ENCODE peak calls at places on chromosomes 5 and 9, in nine cellular contexts. A is lung microvascular endothelial cell; F is smooth muscle cell of the brain vasculature; M is T-cell; G is fibroblast of pulmonary artery; W is stimulated activated naive B cell treated with anti-CD40 and anti-IgM and Interleukin-4, amounts not matched to agents 10 μg/mL and 1 μg/mL and 100 μg/mL, for 72 hours; T is anterior cingulate cortex; X is stimulated activated CD4-positive, alpha-beta T cell treated with anti-CD3 and anti-CD28 coated beads, TNF-alpha, amount 100 ng/mL, for 1 hour; R is pancreas. H is an unnamed sample.

GRCh38 chr5:72848474-72849428 is 32.3 kb downstream of the TNPO1 start:
- DNase-seq in R (peak; percentile 79), W (peak; percentile 41), X (peak; percentile 37), A (peak; percentile 48), T (no peak), M (peak; percentile 25), G (peak; percentile 46), F (no peak), H (peak; percentile 71)

GRCh38 chr9:19162956-19163355 is 35.7 kb upstream of the PLIN2 start:
- DNase-seq in G (peak; percentile 72), T (no peak), R (peak; percentile 22), A (no peak), F (no peak), W (no peak), X (no peak), M (no peak), H (no peak)

GRCh38 chr5:55597014-55597981 is 62.5 kb upstream of the PLPP1 start:
- DNase-seq in W (no peak), X (no peak), T (no peak), G (peak; percentile 77), R (no peak), A (peak; percentile 78), M (no peak), F (no peak), H (peak; percentile 60)

GRCh38 chr9:129250786-129251185 is 72.7 kb upstream of the IER5L start:
- DNase-seq in R (no peak), W (no peak), G (peak; percentile 26), M (no peak), A (no peak), X (no peak), T (no peak), F (no peak), H (no peak)

GRCh38 chr5:139399501-139400121 is 4.3 kb downstream of the SPATA24 start:
- DNase-seq in F (no peak), A (no peak), T (no peak), M (no peak), W (no peak), G (no peak), X (no peak), R (no peak), H (no peak)

GRCh38 chr9:18347381-18348084 is 126.4 kb upstream of the ADAMTSL1 start:
- DNase-seq in F (no peak), A (no peak), X (no peak), W (no peak), T (no peak), M (no peak), G (no peak), R (no peak), H (peak; percentile 71)

GRCh38 chr9:22026696-22027095 is 17.6 kb upstream of the CDKN2B start:
- DNase-seq in A (no peak), T (no peak), X (no peak), R (no peak), W (no peak), M (no peak), F (no peak), G (no peak), H (no peak)

GRCh38 chr5:119275873-119276214 is 80.0 kb upstream of the TNFAIP8 start:
- DNase-seq in M (no peak), T (no peak), W (peak; percentile 70), G (no peak), A (no peak), X (no peak), R (no peak), F (no peak), H (no peak)

GRCh38 chr9:73073337-73074175 is 78.1 kb upstream of the ANXA1 start:
- DNase-seq in M (no peak), A (peak; percentile 2), T (no peak), W (no peak), R (no peak), F (no peak), X (no peak), G (no peak), H (no peak)

GRCh38 chr5:117761190-117761589 is 1186.6 kb upstream of the SEMA6A start:
- DNase-seq in T (no peak), W (no peak), X (no peak), F (no peak), G (peak; percentile 3), R (no peak), M (no peak), A (no peak), H (no peak)

GRCh38 chr9:36532353-36532752 is 40.3 kb upstream of the MELK start:
- DNase-seq in R (no peak), A (no peak), T (no peak), X (no peak), W (no peak), G (no peak), M (no peak), F (no peak), H (no peak)

GRCh38 chr5:7251127-7251526 is 144.8 kb upstream of the ADCY2 start:
- DNase-seq in M (no peak), X (no peak), F (no peak), A (no peak), G (no peak), T (no peak), W (no peak), R (no peak), H (no peak)

GRCh38 chr5:77066191-77066590 is 20.9 kb downstream of the ZBED3 start:
- DNase-seq in X (no peak), F (no peak), W (no peak), T (no peak), G (no peak), M (no peak), A (no peak), R (no peak), H (no peak)

GRCh38 chr5:180787711-180788431 is 14.7 kb downstream of the MGAT1 start:
- DNase-seq in G (no peak), A (no peak), X (no peak), W (no peak), F (no peak), M (no peak), T (no peak), R (no peak), H (no peak)

GRCh38 chr9:132183134-132183533 is 21.3 kb downstream of the NTNG2 start:
- DNase-seq in G (no peak), A (no peak), F (no peak), W (no peak), M (no peak), T (no peak), R (no peak), X (no peak), H (no peak)

GRCh38 chr5:155019601-155020226 is 6.2 kb downstream of the KIF4B start:
- DNase-seq in G (no peak), F (no peak), A (no peak), X (no peak), R (no peak), T (no peak), M (no peak), W (no peak), H (no peak)

GRCh38 chr9:23581936-23582335 is 244.1 kb downstream of the ELAVL2 start:
- DNase-seq in R (no peak), G (no peak), M (no peak), F (no peak), A (no peak), T (no peak), X (no peak), W (no peak), H (no peak)

GRCh38 chr9:87119328-87119881 is 172.1 kb upstream of the GAS1 start:
- DNase-seq in R (no peak), A (peak; percentile 2), T (no peak), W (no peak), F (peak; percentile 79), X (no peak), M (no peak), G (peak; percentile 90), H (peak; percentile 59)

GRCh38 chr5:56734066-56734766 is 81.1 kb upstream of the MAP3K1 start:
- DNase-seq in A (no peak), W (no peak), G (no peak), M (no peak), F (no peak), R (no peak), T (no peak), X (no peak), H (no peak)

GRCh38 chr5:138035605-138036537 is 3.0 kb upstream of the FAM13B start:
- DNase-seq in R (no peak), A (peak; percentile 92), T (peak; percentile 6), X (peak; percentile 13), G (peak; percentile 93), W (peak; percentile 57), F (peak; percentile 57), M (peak; percentile 28), H (peak; percentile 60)

GRCh38 chr9:37404590-37404989 is 17.9 kb upstream of the GRHPR start:
- DNase-seq in M (no peak), G (no peak), T (no peak), A (no peak), F (no peak), W (no peak), X (no peak), R (no peak), H (no peak)

GRCh38 chr9:134297581-134297980 is 28.7 kb upstream of the RXRA start:
- DNase-seq in X (no peak), M (no peak), G (no peak), R (no peak), A (no peak), W (no peak), F (no peak), T (no peak), H (no peak)

GRCh38 chr5:6905883-6906282 is 192.7 kb downstream of the TENT4A start:
- DNase-seq in G (no peak), X (no peak), M (no peak), R (no peak), A (no peak), W (no peak), T (no peak), F (no peak), H (no peak)

GRCh38 chr9:116405321-116405720 is 251.7 kb downstream of the PAPPA start:
- DNase-seq in R (no peak), W (no peak), T (no peak), A (no peak), F (no peak), X (no peak), M (no peak), G (no peak), H (no peak)

GRCh38 chr5:168826292-168826725 is 247.1 kb upstream of the PANK3 start:
- DNase-seq in M (no peak), X (no peak), G (no peak), R (no peak), W (no peak), F (no peak), A (no peak), T (no peak), H (no peak)

GRCh38 chr5:123204224-123204623 is 115.2 kb downstream of the PRDM6 start:
- DNase-seq in A (no peak), M (no peak), X (no peak), F (no peak), G (no peak), T (no peak), W (no peak), R (no peak), H (no peak)

GRCh38 chr9:99824378-99825157 is 2.9 kb downstream of the NR4A3 start:
- DNase-seq in W (peak; percentile 69), G (peak; percentile 35), A (peak; percentile 10), X (peak; percentile 54), M (peak; percentile 52), F (no peak), T (no peak), R (peak; percentile 72), H (no peak)

GRCh38 chr9:113164536-113165300 is 13.9 kb downstream of the SLC31A2 start:
- DNase-seq in X (no peak), A (peak; percentile 11), W (no peak), T (no peak), G (peak; percentile 64), M (no peak), F (no peak), R (no peak), H (no peak)

GRCh38 chr5:148988328-148988727 is 74.5 kb downstream of the SH3TC2 start:
- DNase-seq in R (no peak), T (no peak), F (no peak), W (no peak), A (no peak), X (no peak), M (no peak), G (no peak), H (no peak)

GRCh38 chr9:79236466-79236865 is 335.3 kb upstream of the TLE4 start:
- DNase-seq in T (no peak), F (no peak), A (no peak), G (no peak), X (no peak), R (no peak), W (no peak), M (no peak), H (no peak)

GRCh38 chr9:103287361-103287760 is 292.2 kb downstream of the CYLC2 start:
- DNase-seq in F (no peak), M (no peak), G (no peak), W (no peak), T (no peak), A (no peak), X (no peak), R (no peak), H (no peak)

H was measured in left lobe of liver.